ENCODE peak calls at places on chromosomes 3 and 15, in nine cellular contexts. F is hepatocyte, K is neural progenitor cell, Q is GM12878, P is fibroblast of the aortic adventitia, E is endodermal cell, J is uterus, U is tibial nerve, H is suprapubic skin. S is an unnamed sample.

GRCh38 chr3:195165790-195166189 is 105.2 kb downstream of the XXYLT1 start:
- DNase-seq in E (no peak), J (no peak), P (no peak), U (no peak), F (no peak), K (no peak), H (no peak), Q (no peak), S (no peak)

GRCh38 chr3:127589600-127590281 is 792 bp downstream of the TPRA1 start:
- DNase-seq in H (no peak), K (peak; percentile 55), E (peak; percentile 72), P (no peak), J (no peak), U (no peak), F (peak; percentile 48), Q (no peak), S (no peak)

GRCh38 chr3:14780927-14781507 is 37.7 kb upstream of the FGD5 start:
- DNase-seq in F (peak; percentile 82), Q (peak; percentile 31), K (peak; percentile 80), U (no peak), J (peak; percentile 40), E (peak; percentile 93), P (peak; percentile 55), H (peak; percentile 52), S (peak; percentile 49)

GRCh38 chr3:177193706-177194268 is 3.5 kb downstream of the TBL1XR1 start:
- DNase-seq in J (no peak), P (peak; percentile 42), K (no peak), E (no peak), Q (no peak), U (no peak), H (no peak), F (no peak), S (no peak)

GRCh38 chr3:47781326-47781684 is 388 bp downstream of the SMARCC1 start:
- DNase-seq in K (peak; percentile 82), E (peak; percentile 78), Q (no peak), F (peak; percentile 83), J (peak; percentile 53), U (peak; percentile 35), P (no peak), H (peak; percentile 82), S (no peak)

GRCh38 chr15:66153549-66154415 is 99.8 kb downstream of the MEGF11 start:
- DNase-seq in U (no peak), P (no peak), H (no peak), J (no peak), E (no peak), Q (peak; percentile 57), F (no peak), K (no peak), S (no peak)

GRCh38 chr3:128503164-128503651 is 10.2 kb upstream of the GATA2 start:
- DNase-seq in U (no peak), E (peak; percentile 72), J (no peak), H (peak; percentile 39), Q (no peak), K (peak; percentile 52), F (no peak), P (no peak), S (no peak)

GRCh38 chr15:80934761-80935221 is 54.8 kb downstream of the MESD start:
- DNase-seq in H (no peak), E (peak; percentile 76), J (no peak), F (peak; percentile 47), Q (no peak), P (peak; percentile 70), K (no peak), U (no peak), S (peak; percentile 56)

GRCh38 chr3:122186372-122186771 is 2.9 kb downstream of the CASR start:
- DNase-seq in E (no peak), P (no peak), K (no peak), J (no peak), U (no peak), H (no peak), F (no peak), Q (no peak), S (no peak)

GRCh38 chr3:122183893-122184590 is 574 bp downstream of the CASR start:
- DNase-seq in J (no peak), K (peak; percentile 48), P (no peak), H (no peak), E (peak; percentile 79), U (no peak), F (no peak), Q (no peak), S (no peak)

GRCh38 chr3:122178711-122179110 is 4.8 kb upstream of the CASR start:
- DNase-seq in J (no peak), Q (no peak), K (no peak), F (no peak), H (no peak), E (no peak), U (no peak), P (no peak), S (no peak)

GRCh38 chr3:122184591-122184929 is 1.1 kb downstream of the CASR start:
- DNase-seq in H (no peak), F (no peak), U (no peak), Q (no peak), E (no peak), P (no peak), J (no peak), K (peak; percentile 13), S (no peak)

GRCh38 chr3:122183521-122183892 is at the start of gene CASR:
- DNase-seq in E (peak; percentile 74), K (peak; percentile 34), H (no peak), P (no peak), Q (no peak), J (no peak), F (peak; percentile 21), U (no peak), S (no peak)
- H3K4me3 ChIP-seq in E (peak within 1 kb of the TSS; percentile 74), K (peak within 1 kb of the TSS; percentile 50), H (peak within 1 kb of the TSS; percentile 38), P (no peak within 1 kb of the TSS), Q (peak within 1 kb of the TSS; percentile 59), J (no peak within 1 kb of the TSS), F (peak within 1 kb of the TSS; percentile 4), U (no peak within 1 kb of the TSS), S (no peak within 1 kb of the TSS)

DNA sequence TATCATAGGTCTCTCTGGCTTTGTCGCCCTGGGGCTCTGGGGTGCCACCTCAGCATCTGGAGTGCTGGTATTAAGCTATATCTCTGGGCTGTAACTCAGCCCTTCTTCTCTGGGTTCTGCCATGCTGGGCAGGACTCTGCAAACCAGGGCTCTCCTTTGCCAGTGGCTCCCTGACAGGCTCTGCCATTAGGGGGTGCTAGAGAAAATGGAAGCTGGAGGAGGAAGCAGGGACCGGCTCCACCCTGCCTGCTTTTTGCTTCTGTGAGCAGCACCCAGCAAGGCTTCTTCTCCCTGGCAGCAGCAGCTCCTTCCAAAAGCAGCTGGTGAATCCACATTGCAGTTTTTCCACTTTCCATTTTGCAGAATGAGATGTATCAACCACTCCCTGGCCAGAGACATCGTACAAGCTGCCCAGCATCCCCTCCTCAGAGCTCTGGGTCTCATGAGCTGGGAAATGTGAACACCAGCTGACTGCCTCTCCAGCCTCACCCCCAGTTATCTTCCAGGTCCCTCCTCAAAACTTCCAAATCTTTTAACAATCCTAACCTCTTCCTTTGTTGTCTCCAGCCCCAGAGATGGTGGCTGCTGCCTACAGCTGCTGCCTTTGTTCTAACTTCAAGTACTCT is 165.0 kb downstream of the ABHD5 start:
- DNase-seq in E (peak; percentile 94), H (no peak), F (peak; percentile 76), P (peak; percentile 52), U (peak; percentile 43), Q (peak; percentile 3), J (no peak), K (peak; percentile 77), S (peak; percentile 53)
- TF ChIP-seq CTCF in E (peak; percentile 82), H (no peak), F (peak; percentile 63), P (peak; percentile 61), U (peak; percentile 26), Q (peak; percentile 80), J (no peak), K (peak; percentile 72), S (peak; percentile 66)

DNA sequence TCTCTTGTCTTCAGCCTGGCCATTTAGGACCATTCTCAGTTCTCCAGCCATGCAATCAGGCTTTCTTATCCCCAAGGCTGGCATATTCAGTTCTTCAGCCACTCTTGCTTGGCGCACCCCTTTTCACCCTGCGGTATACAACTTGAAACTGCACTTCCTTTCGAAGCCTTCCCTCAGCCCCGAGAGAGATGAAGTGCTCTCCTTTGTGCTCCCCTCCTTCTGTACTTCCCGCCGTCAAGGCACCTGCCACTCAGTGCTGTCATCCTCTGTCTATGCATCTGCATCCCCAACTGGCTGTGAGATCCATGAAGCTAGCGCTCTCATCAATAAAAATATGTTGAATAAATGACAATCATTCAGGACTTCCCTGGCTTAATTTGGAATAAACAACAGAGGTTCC is 45.7 kb downstream of the MORC1 start:
- DNase-seq in K (no peak), E (no peak), F (no peak), U (no peak), H (no peak), Q (no peak), J (no peak), P (no peak), S (no peak)
- H3K4me3 ChIP-seq in K (no peak overlapping the region), E (no peak overlapping the region), F (no peak overlapping the region), U (no peak overlapping the region), H (no peak overlapping the region), Q (peak overlapping the region; percentile 20), J (no peak overlapping the region), P (no peak overlapping the region), S (no peak overlapping the region)

DNA sequence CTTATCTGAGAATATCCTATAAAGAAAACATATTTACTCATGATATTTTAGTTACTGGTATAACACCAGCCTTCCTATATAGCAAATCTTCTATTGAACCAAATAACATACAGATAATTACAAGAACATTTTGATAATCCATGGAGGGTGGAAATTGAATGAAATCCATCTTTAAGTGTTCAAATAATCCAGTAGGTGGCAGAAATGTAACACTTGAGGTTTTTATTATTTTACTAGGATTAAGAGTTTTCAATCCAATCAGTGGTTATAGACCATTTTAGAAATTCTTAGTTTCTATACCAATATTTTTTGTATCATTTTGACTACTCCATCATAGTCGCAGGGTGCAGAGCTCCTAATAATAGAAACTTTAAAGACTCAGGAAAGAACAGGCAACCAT is 101.9 kb upstream of the KCNH8 start:
- DNase-seq in H (no peak), U (no peak), K (no peak), P (no peak), E (no peak), Q (no peak), F (no peak), J (no peak), S (no peak)
- TF ChIP-seq CTCF in H (no peak), U (peak; percentile 9), K (peak; percentile 27), P (no peak), E (peak; percentile 42), Q (no peak), F (peak; percentile 24), J (no peak), S (no peak)

GRCh38 chr3:73401616-73402265 is 223.0 kb downstream of the PDZRN3 start:
- DNase-seq in E (no peak), P (peak; percentile 72), J (peak; percentile 71), K (no peak), H (no peak), F (no peak), U (no peak), Q (no peak), S (no peak)
- H3K4me3 ChIP-seq in E (no peak overlapping the region), P (no peak overlapping the region), J (no peak overlapping the region), K (no peak overlapping the region), H (no peak overlapping the region), F (no peak overlapping the region), U (no peak overlapping the region), Q (no peak overlapping the region), S (no peak overlapping the region)

S was measured in AG10803.